ENCODE peak calls at places on chromosomes 4 and X, in eight cellular contexts. One of them, this sample, is unnamed.

GRCh38 chr4:145779319-145779801 is 99.4 kb downstream of the C4orf51 start:
- DNase-seq in caudate nucleus: no peak
- DNase-seq in fibroblast of lung: no peak
- DNase-seq in H7: no peak
- DNase-seq in activated CD4-positive, alpha-beta memory T cell treated with anti-CD3 and anti-CD28 coated beads for 36 hours: no peak
- DNase-seq in ACHN: no peak
- DNase-seq in GDM1: no peak
- DNase-seq in activated CD8-positive, alpha-beta T cell treated with anti-CD3 and anti-CD28 coated beads, Interleukin-2, amount 10 ng/mL, durations not matched to agents 7 days and 5 days: no peak
- DNase-seq in this sample: no peak

GRCh38 chrX:11666180-11666579 is 460 bp upstream of the ARHGAP6 start:
- DNase-seq in GDM1: no peak
- DNase-seq in caudate nucleus: no peak
- DNase-seq in ACHN: no peak
- DNase-seq in activated CD8-positive, alpha-beta T cell treated with anti-CD3 and anti-CD28 coated beads, Interleukin-2, amount 10 ng/mL, durations not matched to agents 7 days and 5 days: no peak
- DNase-seq in activated CD4-positive, alpha-beta memory T cell treated with anti-CD3 and anti-CD28 coated beads for 36 hours: no peak
- DNase-seq in fibroblast of lung: peak
- DNase-seq in H7: peak
- DNase-seq in this sample: peak

GRCh38 chr4:140688711-140689598 is 67.2 kb downstream of the TBC1D9 start:
- DNase-seq in caudate nucleus: no peak
- DNase-seq in GDM1: no peak
- DNase-seq in ACHN: no peak
- DNase-seq in activated CD8-positive, alpha-beta T cell treated with anti-CD3 and anti-CD28 coated beads, Interleukin-2, amount 10 ng/mL, durations not matched to agents 7 days and 5 days: no peak
- DNase-seq in activated CD4-positive, alpha-beta memory T cell treated with anti-CD3 and anti-CD28 coated beads for 36 hours: no peak
- DNase-seq in H7: no peak
- DNase-seq in fibroblast of lung: peak
- DNase-seq in this sample: no peak

GRCh38 chr4:183165371-183165770 is 66.3 kb downstream of the WWC2 start:
- DNase-seq in activated CD4-positive, alpha-beta memory T cell treated with anti-CD3 and anti-CD28 coated beads for 36 hours: no peak
- DNase-seq in GDM1: no peak
- DNase-seq in fibroblast of lung: no peak
- DNase-seq in caudate nucleus: no peak
- DNase-seq in activated CD8-positive, alpha-beta T cell treated with anti-CD3 and anti-CD28 coated beads, Interleukin-2, amount 10 ng/mL, durations not matched to agents 7 days and 5 days: no peak
- DNase-seq in H7: no peak
- DNase-seq in ACHN: no peak
- DNase-seq in this sample: no peak

GRCh38 chr4:100422911-100423310 is 94.9 kb downstream of the EMCN start:
- DNase-seq in fibroblast of lung: no peak
- DNase-seq in GDM1: no peak
- DNase-seq in activated CD8-positive, alpha-beta T cell treated with anti-CD3 and anti-CD28 coated beads, Interleukin-2, amount 10 ng/mL, durations not matched to agents 7 days and 5 days: no peak
- DNase-seq in activated CD4-positive, alpha-beta memory T cell treated with anti-CD3 and anti-CD28 coated beads for 36 hours: no peak
- DNase-seq in H7: no peak
- DNase-seq in ACHN: peak
- DNase-seq in caudate nucleus: no peak
- DNase-seq in this sample: no peak

GRCh38 chrX:19121898-19122640 is at the start of gene ADGRG2:
- DNase-seq in GDM1: no peak
- DNase-seq in activated CD4-positive, alpha-beta memory T cell treated with anti-CD3 and anti-CD28 coated beads for 36 hours: no peak
- DNase-seq in caudate nucleus: no peak
- DNase-seq in activated CD8-positive, alpha-beta T cell treated with anti-CD3 and anti-CD28 coated beads, Interleukin-2, amount 10 ng/mL, durations not matched to agents 7 days and 5 days: no peak
- DNase-seq in fibroblast of lung: peak
- DNase-seq in H7: peak
- DNase-seq in ACHN: peak
- DNase-seq in this sample: peak

GRCh38 chr4:74623041-74623440 is 171.3 kb downstream of the BTC start:
- DNase-seq in activated CD4-positive, alpha-beta memory T cell treated with anti-CD3 and anti-CD28 coated beads for 36 hours: no peak
- DNase-seq in ACHN: peak
- DNase-seq in GDM1: peak
- DNase-seq in activated CD8-positive, alpha-beta T cell treated with anti-CD3 and anti-CD28 coated beads, Interleukin-2, amount 10 ng/mL, durations not matched to agents 7 days and 5 days: peak
- DNase-seq in H7: peak
- DNase-seq in fibroblast of lung: peak
- DNase-seq in caudate nucleus: no peak
- DNase-seq in this sample: no peak

GRCh38 chrX:40877869-40878268 is 142.5 kb upstream of the MED14 start:
- DNase-seq in H7: no peak
- DNase-seq in activated CD8-positive, alpha-beta T cell treated with anti-CD3 and anti-CD28 coated beads, Interleukin-2, amount 10 ng/mL, durations not matched to agents 7 days and 5 days: peak
- DNase-seq in GDM1: no peak
- DNase-seq in ACHN: peak
- DNase-seq in caudate nucleus: no peak
- DNase-seq in activated CD4-positive, alpha-beta memory T cell treated with anti-CD3 and anti-CD28 coated beads for 36 hours: no peak
- DNase-seq in fibroblast of lung: peak
- DNase-seq in this sample: no peak

GRCh38 chr4:156472624-156473023 is 499.0 kb downstream of the PDGFC start:
- DNase-seq in caudate nucleus: no peak
- DNase-seq in activated CD4-positive, alpha-beta memory T cell treated with anti-CD3 and anti-CD28 coated beads for 36 hours: no peak
- DNase-seq in ACHN: no peak
- DNase-seq in H7: no peak
- DNase-seq in fibroblast of lung: no peak
- DNase-seq in activated CD8-positive, alpha-beta T cell treated with anti-CD3 and anti-CD28 coated beads, Interleukin-2, amount 10 ng/mL, durations not matched to agents 7 days and 5 days: no peak
- DNase-seq in GDM1: no peak
- DNase-seq in this sample: no peak

GRCh38 chrX:71533850-71534515 is 1.1 kb downstream of the OGT start:
- DNase-seq in ACHN: peak
- DNase-seq in GDM1: no peak
- DNase-seq in fibroblast of lung: peak
- DNase-seq in activated CD8-positive, alpha-beta T cell treated with anti-CD3 and anti-CD28 coated beads, Interleukin-2, amount 10 ng/mL, durations not matched to agents 7 days and 5 days: peak
- DNase-seq in caudate nucleus: no peak
- DNase-seq in activated CD4-positive, alpha-beta memory T cell treated with anti-CD3 and anti-CD28 coated beads for 36 hours: peak
- DNase-seq in H7: no peak
- DNase-seq in this sample: peak

GRCh38 chr4:110270492-110271197 is 72.2 kb upstream of the ELOVL6 start:
- DNase-seq in ACHN: no peak
- DNase-seq in GDM1: no peak
- DNase-seq in activated CD4-positive, alpha-beta memory T cell treated with anti-CD3 and anti-CD28 coated beads for 36 hours: no peak
- DNase-seq in fibroblast of lung: peak
- DNase-seq in caudate nucleus: no peak
- DNase-seq in activated CD8-positive, alpha-beta T cell treated with anti-CD3 and anti-CD28 coated beads, Interleukin-2, amount 10 ng/mL, durations not matched to agents 7 days and 5 days: no peak
- DNase-seq in H7: no peak
- DNase-seq in this sample: no peak

GRCh38 chrX:45697591-45697990 is 496.9 kb upstream of the DIPK2B start:
- DNase-seq in H7: no peak
- DNase-seq in caudate nucleus: no peak
- DNase-seq in ACHN: no peak
- DNase-seq in activated CD4-positive, alpha-beta memory T cell treated with anti-CD3 and anti-CD28 coated beads for 36 hours: no peak
- DNase-seq in activated CD8-positive, alpha-beta T cell treated with anti-CD3 and anti-CD28 coated beads, Interleukin-2, amount 10 ng/mL, durations not matched to agents 7 days and 5 days: no peak
- DNase-seq in GDM1: peak
- DNase-seq in fibroblast of lung: peak
- DNase-seq in this sample: no peak

GRCh38 chr4:41364871-41365270 is 108.1 kb downstream of the UCHL1 start:
- DNase-seq in activated CD8-positive, alpha-beta T cell treated with anti-CD3 and anti-CD28 coated beads, Interleukin-2, amount 10 ng/mL, durations not matched to agents 7 days and 5 days: no peak
- DNase-seq in caudate nucleus: no peak
- DNase-seq in GDM1: no peak
- DNase-seq in H7: no peak
- DNase-seq in activated CD4-positive, alpha-beta memory T cell treated with anti-CD3 and anti-CD28 coated beads for 36 hours: no peak
- DNase-seq in fibroblast of lung: no peak
- DNase-seq in ACHN: no peak
- DNase-seq in this sample: no peak

GRCh38 chr4:86999244-86999643 is 64.4 kb downstream of the AFF1 start:
- DNase-seq in fibroblast of lung: no peak
- DNase-seq in activated CD8-positive, alpha-beta T cell treated with anti-CD3 and anti-CD28 coated beads, Interleukin-2, amount 10 ng/mL, durations not matched to agents 7 days and 5 days: no peak
- DNase-seq in activated CD4-positive, alpha-beta memory T cell treated with anti-CD3 and anti-CD28 coated beads for 36 hours: no peak
- DNase-seq in ACHN: no peak
- DNase-seq in H7: no peak
- DNase-seq in GDM1: no peak
- DNase-seq in caudate nucleus: no peak
- DNase-seq in this sample: no peak

GRCh38 chr4:36004231-36004851 is 240.0 kb downstream of the ARAP2 start:
- DNase-seq in ACHN: no peak
- DNase-seq in fibroblast of lung: no peak
- DNase-seq in GDM1: no peak
- DNase-seq in activated CD8-positive, alpha-beta T cell treated with anti-CD3 and anti-CD28 coated beads, Interleukin-2, amount 10 ng/mL, durations not matched to agents 7 days and 5 days: no peak
- DNase-seq in caudate nucleus: no peak
- DNase-seq in activated CD4-positive, alpha-beta memory T cell treated with anti-CD3 and anti-CD28 coated beads for 36 hours: no peak
- DNase-seq in H7: no peak
- DNase-seq in this sample: no peak

GRCh38 chr4:159455675-159456235 is 352.9 kb downstream of the RAPGEF2 start:
- DNase-seq in activated CD4-positive, alpha-beta memory T cell treated with anti-CD3 and anti-CD28 coated beads for 36 hours: no peak
- DNase-seq in GDM1: peak
- DNase-seq in caudate nucleus: no peak
- DNase-seq in activated CD8-positive, alpha-beta T cell treated with anti-CD3 and anti-CD28 coated beads, Interleukin-2, amount 10 ng/mL, durations not matched to agents 7 days and 5 days: no peak
- DNase-seq in fibroblast of lung: peak
- DNase-seq in H7: peak
- DNase-seq in ACHN: peak
- DNase-seq in this sample: peak

GRCh38 chrX:154348646-154349358 is 25.6 kb downstream of the FLNA start:
- DNase-seq in GDM1: no peak
- DNase-seq in activated CD8-positive, alpha-beta T cell treated with anti-CD3 and anti-CD28 coated beads, Interleukin-2, amount 10 ng/mL, durations not matched to agents 7 days and 5 days: no peak
- DNase-seq in activated CD4-positive, alpha-beta memory T cell treated with anti-CD3 and anti-CD28 coated beads for 36 hours: no peak
- DNase-seq in caudate nucleus: no peak
- DNase-seq in H7: no peak
- DNase-seq in fibroblast of lung: no peak
- DNase-seq in ACHN: no peak
- DNase-seq in this sample: no peak

GRCh38 chr4:102578819-102579218 is 77.7 kb downstream of the NFKB1 start:
- DNase-seq in activated CD4-positive, alpha-beta memory T cell treated with anti-CD3 and anti-CD28 coated beads for 36 hours: no peak
- DNase-seq in ACHN: no peak
- DNase-seq in caudate nucleus: no peak
- DNase-seq in GDM1: no peak
- DNase-seq in fibroblast of lung: peak
- DNase-seq in activated CD8-positive, alpha-beta T cell treated with anti-CD3 and anti-CD28 coated beads, Interleukin-2, amount 10 ng/mL, durations not matched to agents 7 days and 5 days: peak
- DNase-seq in H7: peak
- DNase-seq in this sample: peak

GRCh38 chr4:73446336-73446938 is 10.4 kb downstream of the AFP start:
- DNase-seq in GDM1: no peak
- DNase-seq in H7: peak
- DNase-seq in activated CD8-positive, alpha-beta T cell treated with anti-CD3 and anti-CD28 coated beads, Interleukin-2, amount 10 ng/mL, durations not matched to agents 7 days and 5 days: peak
- DNase-seq in ACHN: peak
- DNase-seq in fibroblast of lung: peak
- DNase-seq in activated CD4-positive, alpha-beta memory T cell treated with anti-CD3 and anti-CD28 coated beads for 36 hours: no peak
- DNase-seq in caudate nucleus: no peak
- DNase-seq in this sample: no peak

GRCh38 chrX:120290107-120290506 is 21.2 kb downstream of the TMEM255A start:
- DNase-seq in activated CD4-positive, alpha-beta memory T cell treated with anti-CD3 and anti-CD28 coated beads for 36 hours: no peak
- DNase-seq in activated CD8-positive, alpha-beta T cell treated with anti-CD3 and anti-CD28 coated beads, Interleukin-2, amount 10 ng/mL, durations not matched to agents 7 days and 5 days: no peak
- DNase-seq in GDM1: no peak
- DNase-seq in H7: no peak
- DNase-seq in ACHN: no peak
- DNase-seq in fibroblast of lung: no peak
- DNase-seq in caudate nucleus: no peak
- DNase-seq in this sample: no peak

GRCh38 chr4:117481742-117482141 is 396.4 kb upstream of the TRAM1L1 start:
- DNase-seq in activated CD4-positive, alpha-beta memory T cell treated with anti-CD3 and anti-CD28 coated beads for 36 hours: no peak
- DNase-seq in ACHN: no peak
- DNase-seq in activated CD8-positive, alpha-beta T cell treated with anti-CD3 and anti-CD28 coated beads, Interleukin-2, amount 10 ng/mL, durations not matched to agents 7 days and 5 days: no peak
- DNase-seq in H7: no peak
- DNase-seq in caudate nucleus: no peak
- DNase-seq in GDM1: no peak
- DNase-seq in fibroblast of lung: peak
- DNase-seq in this sample: no peak

GRCh38 chrX:22577181-22577580 is 304.5 kb downstream of the CBLL2 start:
- DNase-seq in caudate nucleus: no peak
- DNase-seq in activated CD8-positive, alpha-beta T cell treated with anti-CD3 and anti-CD28 coated beads, Interleukin-2, amount 10 ng/mL, durations not matched to agents 7 days and 5 days: no peak
- DNase-seq in H7: no peak
- DNase-seq in fibroblast of lung: peak
- DNase-seq in GDM1: no peak
- DNase-seq in ACHN: peak
- DNase-seq in activated CD4-positive, alpha-beta memory T cell treated with anti-CD3 and anti-CD28 coated beads for 36 hours: no peak
- DNase-seq in this sample: no peak

GRCh38 chr4:165355900-165356300 is 22.9 kb upstream of the CPE start:
- DNase-seq in activated CD8-positive, alpha-beta T cell treated with anti-CD3 and anti-CD28 coated beads, Interleukin-2, amount 10 ng/mL, durations not matched to agents 7 days and 5 days: peak
- DNase-seq in GDM1: no peak
- DNase-seq in ACHN: peak
- DNase-seq in fibroblast of lung: peak
- DNase-seq in caudate nucleus: peak
- DNase-seq in activated CD4-positive, alpha-beta memory T cell treated with anti-CD3 and anti-CD28 coated beads for 36 hours: peak
- DNase-seq in H7: peak
- DNase-seq in this sample: peak

GRCh38 chr4:76277667-76278066 is 26.1 kb downstream of the FAM47E start:
- DNase-seq in ACHN: no peak
- DNase-seq in fibroblast of lung: no peak
- DNase-seq in activated CD8-positive, alpha-beta T cell treated with anti-CD3 and anti-CD28 coated beads, Interleukin-2, amount 10 ng/mL, durations not matched to agents 7 days and 5 days: no peak
- DNase-seq in GDM1: no peak
- DNase-seq in caudate nucleus: no peak
- DNase-seq in H7: no peak
- DNase-seq in activated CD4-positive, alpha-beta memory T cell treated with anti-CD3 and anti-CD28 coated beads for 36 hours: no peak
- DNase-seq in this sample: no peak

This sample was measured in WTC11.